ENCODE peak calls at places on chromosome 17, in eight cellular contexts. W, Z, L, E, X, V, T and A are unnamed samples.

GRCh38 chr17:8405499-8406016 is 7.9 kb upstream of the RNF222 start:
- DNase-seq in W (no peak), Z (no peak), L (no peak), E (no peak), X (no peak), V (no peak), T (no peak), A (no peak)

GRCh38 chr17:74385201-74385600 is 17.9 kb downstream of the GPR142 start:
- DNase-seq in W (no peak), Z (no peak), L (no peak), E (no peak), X (no peak), V (no peak), T (no peak), A (no peak)

GRCh38 chr17:77317091-77317519 is 176.3 kb downstream of the SEC14L1 start:
- DNase-seq in W (no peak), Z (no peak), L (no peak), E (peak), X (no peak), V (no peak), T (peak), A (no peak)

GRCh38 chr17:27526603-27527002 is 70.4 kb downstream of the KSR1 start:
- DNase-seq in W (peak), Z (no peak), L (no peak), E (no peak), X (no peak), V (peak), T (peak), A (no peak)

GRCh38 chr17:279776-280175 is 72.8 kb downstream of the RPH3AL start:
- DNase-seq in W (no peak), Z (no peak), L (no peak), E (no peak), X (no peak), V (no peak), T (no peak), A (no peak)

GRCh38 chr17:65231662-65232335 is 94.6 kb downstream of the RGS9 start:
- DNase-seq in W (peak), Z (no peak), L (peak), E (peak), X (peak), V (peak), T (peak), A (peak)

GRCh38 chr17:57601328-57601727 is 143.8 kb downstream of the CCDC182 start:
- DNase-seq in W (no peak), Z (no peak), L (no peak), E (no peak), X (no peak), V (no peak), T (no peak), A (no peak)

GRCh38 chr17:17512866-17513265 is 16.7 kb upstream of the RASD1 start:
- DNase-seq in W (no peak), Z (no peak), L (no peak), E (no peak), X (no peak), V (no peak), T (no peak), A (no peak)

GRCh38 chr17:1746975-1747543 is 4.4 kb downstream of the SERPINF2 start:
- DNase-seq in W (peak), Z (no peak), L (no peak), E (peak), X (no peak), V (peak), T (peak), A (no peak)

GRCh38 chr17:50147841-50148225 is 2.6 kb downstream of the PPP1R9B start:
- DNase-seq in W (no peak), Z (no peak), L (no peak), E (no peak), X (no peak), V (peak), T (peak), A (no peak)

GRCh38 chr17:49527927-49528651 is 33.0 kb downstream of the NGFR start:
- DNase-seq in W (no peak), Z (no peak), L (no peak), E (no peak), X (no peak), V (no peak), T (no peak), A (no peak)

GRCh38 chr17:4433515-4434031 is at the start of gene SPNS3:
- DNase-seq in W (no peak), Z (no peak), L (no peak), E (no peak), X (no peak), V (no peak), T (no peak), A (no peak)

GRCh38 chr17:55433029-55433628 is 11.5 kb upstream of the MMD start:
- DNase-seq in W (no peak), Z (no peak), L (peak), E (no peak), X (peak), V (peak), T (no peak), A (no peak)

GRCh38 chr17:75909051-75909811 is 4.5 kb upstream of the MRPL38 start:
- DNase-seq in W (no peak), Z (no peak), L (no peak), E (no peak), X (no peak), V (peak), T (no peak), A (no peak)

GRCh38 chr17:69424287-69425041 is 10.0 kb downstream of the MAP2K6 start:
- DNase-seq in W (no peak), Z (no peak), L (no peak), E (peak), X (no peak), V (no peak), T (no peak), A (no peak)

GRCh38 chr17:69427486-69428197 is 13.1 kb downstream of the MAP2K6 start:
- DNase-seq in W (no peak), Z (no peak), L (no peak), E (no peak), X (no peak), V (no peak), T (no peak), A (no peak)

GRCh38 chr17:69428252-69428980 is 13.9 kb downstream of the MAP2K6 start:
- DNase-seq in W (peak), Z (no peak), L (no peak), E (no peak), X (no peak), V (no peak), T (no peak), A (no peak)

GRCh38 chr17:69423450-69423849 is 9.0 kb downstream of the MAP2K6 start:
- DNase-seq in W (no peak), Z (no peak), L (no peak), E (peak), X (no peak), V (no peak), T (no peak), A (no peak)

DNA sequence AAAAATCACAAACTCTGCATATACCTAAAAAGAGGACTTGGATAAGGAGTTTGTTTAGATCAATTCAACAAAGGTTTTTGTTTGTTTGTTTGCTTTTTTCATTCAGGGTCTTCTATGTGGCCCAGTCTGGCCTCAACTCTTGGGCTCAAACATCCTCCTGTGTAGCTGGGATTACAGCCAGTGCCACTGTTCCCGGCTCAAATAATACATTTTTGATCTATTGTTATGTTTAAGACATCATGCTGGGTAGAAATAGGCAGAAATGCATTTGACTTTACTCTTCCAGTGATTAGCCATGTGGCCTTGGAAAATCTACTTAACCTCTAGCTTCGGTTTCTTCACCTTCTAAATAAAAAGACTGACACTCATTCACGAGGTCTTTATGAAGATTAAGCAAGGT is 11.5 kb downstream of the MAP2K6 start:
- DNase-seq in W (no peak), Z (no peak), L (no peak), E (no peak), X (no peak), V (no peak), T (no peak), A (no peak)
- TF ChIP-seq POLR2A in W (no peak), Z (no peak), L (no peak), E (no peak), X (no peak), V (no peak), T (no peak), A (no peak)

GRCh38 chr17:80475949-80476876 is at the start of gene NPTX1:
- DNase-seq in W (no peak), Z (no peak), L (no peak), E (peak), X (no peak), V (no peak), T (no peak), A (no peak)
- TF ChIP-seq POLR2A in W (no peak), Z (no peak), L (no peak), E (no peak), X (peak), V (no peak), T (no peak), A (peak)

GRCh38 chr17:38667099-38667786 is 7.5 kb downstream of the EPOP start:
- DNase-seq in W (peak), Z (no peak), L (peak), E (peak), X (peak), V (peak), T (peak), A (peak)

GRCh38 chr17:38663125-38663751 is 11.5 kb downstream of the EPOP start:
- DNase-seq in W (no peak), Z (no peak), L (peak), E (peak), X (peak), V (peak), T (peak), A (peak)

GRCh38 chr17:38667787-38668122 is 7.0 kb downstream of the EPOP start:
- DNase-seq in W (no peak), Z (no peak), L (no peak), E (no peak), X (no peak), V (no peak), T (no peak), A (no peak)

GRCh38 chr17:38660097-38661026 is 14.4 kb downstream of the EPOP start:
- DNase-seq in W (no peak), Z (no peak), L (no peak), E (no peak), X (no peak), V (no peak), T (no peak), A (no peak)

DNA sequence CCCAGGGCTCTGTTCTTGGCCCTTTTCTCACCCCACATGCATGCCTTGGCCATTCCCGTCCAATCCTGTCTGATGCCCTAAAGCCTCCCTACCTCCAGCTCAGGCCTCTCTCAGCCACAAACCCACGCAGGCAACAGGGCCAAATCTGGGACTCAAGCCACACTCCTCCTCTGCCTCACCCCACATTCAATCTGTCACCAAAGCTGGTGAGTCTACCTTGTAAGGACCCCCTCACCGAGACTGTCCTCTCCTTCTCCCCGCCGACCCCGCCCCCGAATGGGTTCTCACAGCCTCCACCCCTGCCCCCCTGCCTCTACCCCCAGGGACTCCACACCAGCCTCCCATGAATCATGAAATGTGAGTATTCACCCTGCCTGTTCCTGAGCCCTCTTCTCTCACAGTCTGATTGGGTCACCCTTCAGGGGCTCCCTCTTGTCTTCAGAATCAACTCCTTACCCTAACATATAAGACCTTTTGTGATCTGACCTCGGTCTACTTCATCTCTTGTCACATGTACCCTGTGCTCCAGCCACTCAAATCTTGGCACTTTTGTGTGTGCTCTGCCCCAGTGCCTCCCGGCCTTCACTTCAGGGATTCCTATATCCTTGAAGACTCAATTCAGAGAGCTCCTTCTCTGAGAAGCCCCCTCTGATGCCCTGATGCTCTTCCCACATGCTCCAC is 10.7 kb downstream of the EPOP start:
- DNase-seq in W (no peak), Z (no peak), L (no peak), E (no peak), X (no peak), V (no peak), T (no peak), A (no peak)
- TF ChIP-seq POLR2A in W (no peak), Z (no peak), L (no peak), E (no peak), X (no peak), V (no peak), T (no peak), A (no peak)

GRCh38 chr17:7351665-7352558 is at the start of gene KCTD11:
- DNase-seq in W (peak), Z (peak), L (peak), E (peak), X (peak), V (peak), T (peak), A (peak)
- TF ChIP-seq POLR2A in W (peak), Z (peak), L (peak), E (peak), X (peak), V (peak), T (peak), A (peak)

GRCh38 chr17:39627717-39628516 is 1.2 kb downstream of the PPP1R1B start:
- DNase-seq in W (no peak), Z (no peak), L (no peak), E (no peak), X (no peak), V (no peak), T (peak), A (no peak)
- TF ChIP-seq POLR2A in W (no peak), Z (no peak), L (no peak), E (no peak), X (no peak), V (no peak), T (peak), A (no peak)

DNA sequence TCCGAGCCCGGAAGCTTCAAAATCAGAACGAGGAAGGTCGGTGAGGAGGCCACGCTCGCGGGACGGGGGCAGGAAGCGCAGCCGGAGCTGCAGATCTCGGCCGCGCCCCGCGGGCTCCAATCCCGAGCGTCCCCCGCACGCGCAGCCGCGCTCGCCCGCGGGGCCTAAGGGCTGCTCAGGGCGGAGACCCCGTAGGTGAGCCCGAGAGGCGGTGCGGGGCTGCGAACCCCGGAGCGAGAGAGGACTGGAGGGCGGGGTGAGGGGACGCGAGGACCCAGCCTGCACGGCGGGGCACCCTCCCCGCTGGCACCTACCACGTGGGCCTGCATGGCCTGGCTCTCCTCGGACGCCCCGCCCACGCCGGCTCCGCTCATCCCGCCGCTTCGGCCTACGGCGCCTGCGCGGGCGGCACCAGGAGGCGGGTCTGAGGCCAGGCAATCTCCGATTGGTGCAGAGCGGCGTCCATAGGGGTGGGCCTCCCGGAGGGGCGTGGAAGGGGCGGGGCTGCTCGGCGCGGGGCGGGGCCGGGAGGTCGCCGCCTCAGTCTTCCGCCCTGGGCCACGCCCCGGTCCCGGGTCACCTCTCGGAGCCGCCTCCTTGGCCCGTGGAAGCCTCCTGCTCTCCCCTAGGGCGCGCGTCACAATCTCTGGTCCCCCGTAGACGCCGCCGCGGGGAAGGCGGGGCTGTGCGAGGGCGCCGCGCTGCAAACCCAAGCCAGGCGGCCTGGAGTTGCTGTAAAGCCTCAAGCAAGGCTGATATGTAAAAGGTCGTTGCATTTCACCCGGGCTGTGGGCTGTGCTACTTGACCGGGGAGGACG is 27.8 kb upstream of the METRNL start:
- DNase-seq in W (peak), Z (peak), L (peak), E (peak), X (peak), V (peak), T (peak), A (peak)
- TF ChIP-seq POLR2A in W (peak), Z (peak), L (peak), E (peak), X (peak), V (peak), T (peak), A (peak)